ENCODE peak calls at places on chromosomes 1 and 21, in five cellular contexts. One of them, this sample, is unnamed.

GRCh38 chr1:224726783-224727182 is 110.7 kb downstream of the CNIH3 start:
- DNase-seq in AG10803: peak; percentile 97
- DNase-seq in choroid plexus epithelial cell: peak; percentile 91
- DNase-seq in effector CD4-positive, alpha-beta T cell: no peak
- DNase-seq in NCI-H2081: no peak
- DNase-seq in this sample: no peak

GRCh38 chr1:94527447-94528031 is 14.0 kb downstream of the F3 start:
- DNase-seq in AG10803: peak; percentile 76
- DNase-seq in choroid plexus epithelial cell: peak; percentile 62
- DNase-seq in effector CD4-positive, alpha-beta T cell: no peak
- DNase-seq in NCI-H2081: no peak
- DNase-seq in this sample: no peak

GRCh38 chr1:185360714-185361113 is 43.7 kb upstream of the IVNS1ABP start:
- DNase-seq in AG10803: peak; percentile 68
- DNase-seq in choroid plexus epithelial cell: no peak
- DNase-seq in effector CD4-positive, alpha-beta T cell: no peak
- DNase-seq in NCI-H2081: no peak
- DNase-seq in this sample: no peak

GRCh38 chr1:175822575-175822974 is 79.2 kb upstream of the TNR start:
- DNase-seq in AG10803: peak; percentile 54
- DNase-seq in choroid plexus epithelial cell: no peak
- DNase-seq in effector CD4-positive, alpha-beta T cell: no peak
- DNase-seq in NCI-H2081: no peak
- DNase-seq in this sample: no peak

GRCh38 chr21:26070822-26071425 is 99.6 kb downstream of the APP start:
- DNase-seq in AG10803: peak; percentile 86
- DNase-seq in choroid plexus epithelial cell: peak; percentile 90
- DNase-seq in effector CD4-positive, alpha-beta T cell: no peak
- DNase-seq in NCI-H2081: no peak
- DNase-seq in this sample: peak; percentile 21

GRCh38 chr1:40824591-40825429 is 37.4 kb downstream of the CITED4 start:
- DNase-seq in AG10803: peak; percentile 12
- DNase-seq in choroid plexus epithelial cell: peak; percentile 68
- DNase-seq in effector CD4-positive, alpha-beta T cell: no peak
- DNase-seq in NCI-H2081: no peak
- DNase-seq in this sample: no peak

GRCh38 chr1:31643976-31644559 is 608 bp downstream of the PEF1 start:
- DNase-seq in AG10803: no peak
- DNase-seq in choroid plexus epithelial cell: no peak
- DNase-seq in effector CD4-positive, alpha-beta T cell: no peak
- DNase-seq in NCI-H2081: no peak
- DNase-seq in this sample: no peak

GRCh38 chr1:78292361-78292760 is 198.4 kb upstream of the PTGFR start:
- DNase-seq in AG10803: peak; percentile 99
- DNase-seq in choroid plexus epithelial cell: peak; percentile 58
- DNase-seq in effector CD4-positive, alpha-beta T cell: no peak
- DNase-seq in NCI-H2081: no peak
- DNase-seq in this sample: no peak

GRCh38 chr1:105736349-105736748 is 1320.1 kb upstream of the PRMT6 start:
- DNase-seq in AG10803: no peak
- DNase-seq in choroid plexus epithelial cell: no peak
- DNase-seq in effector CD4-positive, alpha-beta T cell: no peak
- DNase-seq in NCI-H2081: no peak
- DNase-seq in this sample: no peak

GRCh38 chr1:58290685-58291372 is 255.7 kb downstream of the OMA1 start:
- DNase-seq in AG10803: peak; percentile 23
- DNase-seq in choroid plexus epithelial cell: peak; percentile 41
- DNase-seq in effector CD4-positive, alpha-beta T cell: no peak
- DNase-seq in NCI-H2081: no peak
- DNase-seq in this sample: no peak

GRCh38 chr21:37796011-37796410 is 120.2 kb downstream of the KCNJ6 start:
- DNase-seq in AG10803: no peak
- DNase-seq in choroid plexus epithelial cell: no peak
- DNase-seq in effector CD4-positive, alpha-beta T cell: no peak
- DNase-seq in NCI-H2081: no peak
- DNase-seq in this sample: no peak

GRCh38 chr1:70720133-70720920 is 309.3 kb downstream of the CTH start:
- DNase-seq in AG10803: peak; percentile 35
- DNase-seq in choroid plexus epithelial cell: no peak
- DNase-seq in effector CD4-positive, alpha-beta T cell: no peak
- DNase-seq in NCI-H2081: no peak
- DNase-seq in this sample: no peak

GRCh38 chr1:202965441-202965821 is 1.6 kb downstream of the CYB5R1 start:
- DNase-seq in AG10803: no peak
- DNase-seq in choroid plexus epithelial cell: no peak
- DNase-seq in effector CD4-positive, alpha-beta T cell: no peak
- DNase-seq in NCI-H2081: no peak
- DNase-seq in this sample: no peak

GRCh38 chr1:47986741-47987140 is 10.4 kb downstream of the TRABD2B start:
- DNase-seq in AG10803: no peak
- DNase-seq in choroid plexus epithelial cell: peak; percentile 27
- DNase-seq in effector CD4-positive, alpha-beta T cell: no peak
- DNase-seq in NCI-H2081: no peak
- DNase-seq in this sample: no peak

GRCh38 chr1:172255223-172255560 is 165.3 kb upstream of the C1orf105 start:
- DNase-seq in AG10803: no peak
- DNase-seq in choroid plexus epithelial cell: no peak
- DNase-seq in effector CD4-positive, alpha-beta T cell: no peak
- DNase-seq in NCI-H2081: no peak
- DNase-seq in this sample: no peak

GRCh38 chr1:37288900-37289299 is 185.5 kb upstream of the ZC3H12A start:
- DNase-seq in AG10803: no peak
- DNase-seq in choroid plexus epithelial cell: no peak
- DNase-seq in effector CD4-positive, alpha-beta T cell: no peak
- DNase-seq in NCI-H2081: no peak
- DNase-seq in this sample: no peak

GRCh38 chr1:30968220-30968971 is 59.8 kb upstream of the SDC3 start:
- DNase-seq in AG10803: no peak
- DNase-seq in choroid plexus epithelial cell: no peak
- DNase-seq in effector CD4-positive, alpha-beta T cell: no peak
- DNase-seq in NCI-H2081: peak; percentile 61
- DNase-seq in this sample: no peak

GRCh38 chr1:245856944-245857531 is 650.0 kb downstream of the SMYD3 start:
- DNase-seq in AG10803: peak; percentile 85
- DNase-seq in choroid plexus epithelial cell: peak; percentile 87
- DNase-seq in effector CD4-positive, alpha-beta T cell: no peak
- DNase-seq in NCI-H2081: no peak
- DNase-seq in this sample: no peak

GRCh38 chr21:31750843-31751242 is 18.9 kb upstream of the SCAF4 start:
- DNase-seq in AG10803: peak; percentile 5
- DNase-seq in choroid plexus epithelial cell: no peak
- DNase-seq in effector CD4-positive, alpha-beta T cell: no peak
- DNase-seq in NCI-H2081: no peak
- DNase-seq in this sample: no peak

GRCh38 chr21:36948686-36949085 is 17.8 kb downstream of the HLCS start:
- DNase-seq in AG10803: peak; percentile 67
- DNase-seq in choroid plexus epithelial cell: peak; percentile 24
- DNase-seq in effector CD4-positive, alpha-beta T cell: no peak
- DNase-seq in NCI-H2081: no peak
- DNase-seq in this sample: no peak

GRCh38 chr21:31518580-31518979 is 140.9 kb upstream of the SOD1 start:
- DNase-seq in AG10803: no peak
- DNase-seq in choroid plexus epithelial cell: no peak
- DNase-seq in effector CD4-positive, alpha-beta T cell: no peak
- DNase-seq in NCI-H2081: no peak
- DNase-seq in this sample: no peak

GRCh38 chr1:64343105-64343960 is 126.6 kb upstream of the CACHD1 start:
- DNase-seq in AG10803: peak; percentile 76
- DNase-seq in choroid plexus epithelial cell: peak; percentile 28
- DNase-seq in effector CD4-positive, alpha-beta T cell: no peak
- DNase-seq in NCI-H2081: peak; percentile 49
- DNase-seq in this sample: no peak

GRCh38 chr1:203171341-203172183 is 4.1 kb downstream of the MYBPH start:
- DNase-seq in AG10803: no peak
- DNase-seq in choroid plexus epithelial cell: no peak
- DNase-seq in effector CD4-positive, alpha-beta T cell: no peak
- DNase-seq in NCI-H2081: no peak
- DNase-seq in this sample: no peak

GRCh38 chr1:233566886-233567285 is 47.0 kb upstream of the KCNK1 start:
- DNase-seq in AG10803: no peak
- DNase-seq in choroid plexus epithelial cell: no peak
- DNase-seq in effector CD4-positive, alpha-beta T cell: no peak
- DNase-seq in NCI-H2081: no peak
- DNase-seq in this sample: no peak

This sample was measured in T-cell.